ENCODE peak calls at places on chromosomes 13 and 19, in five cellular contexts. One of them, this sample, is unnamed. For H3K27me3 and H3K4me1, the result is how much of the 10 kb centered on the place peaks cover.

GRCh38 chr13:83125791-83126190 is 756.5 kb downstream of the SLITRK1 start:
- DNase-seq in tibial nerve: no peak
- DNase-seq in IMR-90: no peak
- DNase-seq in body of pancreas: no peak
- DNase-seq in heart left ventricle: no peak
- DNase-seq in this sample: no peak

GRCh38 chr13:94414141-94414540 is 65.3 kb downstream of the DCT start:
- DNase-seq in heart left ventricle: no peak
- DNase-seq in body of pancreas: no peak
- DNase-seq in tibial nerve: no peak
- DNase-seq in IMR-90: no peak
- DNase-seq in this sample: no peak

GRCh38 chr19:31268751-31269150 is 80.5 kb downstream of the TSHZ3 start:
- DNase-seq in heart left ventricle: no peak
- DNase-seq in tibial nerve: no peak
- DNase-seq in IMR-90: no peak
- DNase-seq in body of pancreas: no peak
- DNase-seq in this sample: no peak

GRCh38 chr13:30809787-30810186 is 74.4 kb downstream of the ALOX5AP start:
- DNase-seq in tibial nerve: no peak
- DNase-seq in body of pancreas: no peak
- DNase-seq in heart left ventricle: no peak
- DNase-seq in IMR-90: no peak
- DNase-seq in this sample: no peak

GRCh38 chr13:23985846-23986245 is 88.5 kb upstream of the C1QTNF9B start:
- DNase-seq in tibial nerve: no peak
- DNase-seq in body of pancreas: no peak
- DNase-seq in heart left ventricle: no peak
- DNase-seq in IMR-90: no peak
- DNase-seq in this sample: no peak

GRCh38 chr13:65028101-65028500 is 2202.0 kb downstream of the PCDH9 start:
- DNase-seq in tibial nerve: no peak
- DNase-seq in body of pancreas: no peak
- DNase-seq in heart left ventricle: no peak
- DNase-seq in IMR-90: no peak
- DNase-seq in this sample: no peak

GRCh38 chr13:103187621-103188020 is 121.4 kb upstream of the SLC10A2 start:
- DNase-seq in heart left ventricle: no peak
- DNase-seq in body of pancreas: no peak
- DNase-seq in IMR-90: no peak
- DNase-seq in tibial nerve: no peak
- DNase-seq in this sample: no peak

GRCh38 chr19:37218592-37218935 is 550 bp downstream of the ZNF383 start:
- DNase-seq in heart left ventricle: no peak
- DNase-seq in body of pancreas: no peak
- DNase-seq in tibial nerve: no peak
- DNase-seq in IMR-90: peak
- DNase-seq in this sample: peak

GRCh38 chr13:24627864-24628418 is 52.3 kb upstream of the ATP12A start:
- DNase-seq in body of pancreas: no peak
- DNase-seq in tibial nerve: no peak
- DNase-seq in heart left ventricle: no peak
- DNase-seq in IMR-90: no peak
- DNase-seq in this sample: no peak

GRCh38 chr13:87094646-87095045 is 576.5 kb upstream of the SLITRK5 start:
- DNase-seq in body of pancreas: no peak
- DNase-seq in heart left ventricle: no peak
- DNase-seq in IMR-90: no peak
- DNase-seq in tibial nerve: no peak
- DNase-seq in this sample: no peak

GRCh38 chr19:4318460-4318859 is 14.1 kb downstream of the FSD1 start:
- DNase-seq in tibial nerve: no peak
- DNase-seq in IMR-90: no peak
- DNase-seq in heart left ventricle: no peak
- DNase-seq in body of pancreas: no peak
- DNase-seq in this sample: no peak

GRCh38 chr19:17004386-17004785 is 22.2 kb downstream of the CPAMD8 start:
- DNase-seq in IMR-90: no peak
- DNase-seq in heart left ventricle: no peak
- DNase-seq in tibial nerve: no peak
- DNase-seq in body of pancreas: no peak
- DNase-seq in this sample: no peak

GRCh38 chr13:68467160-68467559 is 1237.0 kb upstream of the PCDH9 start:
- DNase-seq in tibial nerve: no peak
- DNase-seq in IMR-90: no peak
- DNase-seq in heart left ventricle: no peak
- DNase-seq in body of pancreas: no peak
- DNase-seq in this sample: no peak

GRCh38 chr19:38801359-38802095 is 11.2 kb downstream of the LGALS4 start:
- DNase-seq in IMR-90: no peak
- DNase-seq in body of pancreas: no peak
- DNase-seq in tibial nerve: no peak
- DNase-seq in heart left ventricle: no peak
- DNase-seq in this sample: no peak

GRCh38 chr13:24097064-24097463 is 63.5 kb upstream of the SPATA13 start:
- DNase-seq in IMR-90: peak
- DNase-seq in tibial nerve: no peak
- DNase-seq in heart left ventricle: no peak
- DNase-seq in body of pancreas: no peak
- DNase-seq in this sample: no peak

GRCh38 chr13:94182185-94182761 is 297.2 kb downstream of the DCT start:
- DNase-seq in heart left ventricle: no peak
- DNase-seq in body of pancreas: no peak
- DNase-seq in IMR-90: no peak
- DNase-seq in tibial nerve: no peak
- DNase-seq in this sample: no peak

GRCh38 chr19:37361994-37362393 is 8.9 kb upstream of the ZNF527 start:
- DNase-seq in IMR-90: peak
- DNase-seq in heart left ventricle: no peak
- DNase-seq in tibial nerve: no peak
- DNase-seq in body of pancreas: no peak
- DNase-seq in this sample: no peak

GRCh38 chr19:33727331-33728028 is 69.2 kb upstream of the KCTD15 start:
- DNase-seq in tibial nerve: no peak
- DNase-seq in IMR-90: no peak
- DNase-seq in heart left ventricle: no peak
- DNase-seq in body of pancreas: no peak
- DNase-seq in this sample: no peak

GRCh38 chr19:46124638-46125115 is at the start of gene IGFL3:
- DNase-seq in heart left ventricle: no peak
- DNase-seq in body of pancreas: no peak
- DNase-seq in IMR-90: peak
- DNase-seq in tibial nerve: no peak
- DNase-seq in this sample: no peak

GRCh38 chr19:17475541-17476115 is 5.3 kb downstream of the SLC27A1 start:
- DNase-seq in body of pancreas: peak
- DNase-seq in tibial nerve: peak
- DNase-seq in IMR-90: peak
- DNase-seq in heart left ventricle: peak
- DNase-seq in this sample: peak

GRCh38 chr19:45166723-45167252 is 6.0 kb upstream of the NKPD1 start:
- DNase-seq in tibial nerve: no peak
- DNase-seq in IMR-90: no peak
- DNase-seq in body of pancreas: no peak
- DNase-seq in heart left ventricle: peak
- DNase-seq in this sample: no peak

GRCh38 chr13:95533545-95534135 is 18.9 kb upstream of the CLDN10 start:
- DNase-seq in heart left ventricle: no peak
- DNase-seq in tibial nerve: no peak
- DNase-seq in IMR-90: no peak
- DNase-seq in body of pancreas: peak
- DNase-seq in this sample: no peak

GRCh38 chr13:36057041-36057440 is 74.1 kb downstream of the DCLK1 start:
- DNase-seq in tibial nerve: no peak
- DNase-seq in IMR-90: no peak
- DNase-seq in heart left ventricle: no peak
- DNase-seq in body of pancreas: no peak
- DNase-seq in this sample: no peak

GRCh38 chr13:113962386-113962785 is 11.5 kb downstream of the C13orf46 start:
- DNase-seq in tibial nerve: no peak
- DNase-seq in IMR-90: no peak
- DNase-seq in heart left ventricle: peak
- DNase-seq in body of pancreas: no peak
- DNase-seq in this sample: no peak

GRCh38 chr19:6842871-6843607 is 44.3 kb upstream of the ADGRE1 start:
- DNase-seq in IMR-90: no peak
- DNase-seq in body of pancreas: no peak
- DNase-seq in heart left ventricle: no peak
- DNase-seq in tibial nerve: no peak
- DNase-seq in this sample: no peak

GRCh38 chr19:38657633-38658222 is 10.3 kb downstream of the ACTN4 start:
- DNase-seq in IMR-90: peak
- DNase-seq in body of pancreas: no peak
- DNase-seq in tibial nerve: no peak
- DNase-seq in heart left ventricle: no peak
- DNase-seq in this sample: no peak

GRCh38 chr19:55255618-55256423 is 3.0 kb downstream of the PPP6R1 start:
- DNase-seq in IMR-90: peak
- DNase-seq in body of pancreas: no peak
- DNase-seq in heart left ventricle: no peak
- DNase-seq in tibial nerve: no peak
- DNase-seq in this sample: no peak

GRCh38 chr13:42478531-42479156 is 95.3 kb upstream of the TNFSF11 start:
- DNase-seq in heart left ventricle: no peak
- DNase-seq in IMR-90: peak
- DNase-seq in body of pancreas: no peak
- DNase-seq in tibial nerve: no peak
- DNase-seq in this sample: no peak

GRCh38 chr13:87821512-87821911 is 150.3 kb downstream of the SLITRK5 start:
- DNase-seq in heart left ventricle: no peak
- DNase-seq in IMR-90: no peak
- DNase-seq in body of pancreas: no peak
- DNase-seq in tibial nerve: no peak
- DNase-seq in this sample: no peak

GRCh38 chr13:35729926-35730627 is 253.6 kb upstream of the MAB21L1 start:
- DNase-seq in body of pancreas: no peak
- DNase-seq in heart left ventricle: peak
- DNase-seq in tibial nerve: no peak
- DNase-seq in IMR-90: no peak
- DNase-seq in this sample: peak

GRCh38 chr13:41293272-41293671 is 17.8 kb upstream of the NAA16 start:
- DNase-seq in heart left ventricle: no peak
- DNase-seq in IMR-90: no peak
- DNase-seq in body of pancreas: no peak
- DNase-seq in tibial nerve: no peak
- DNase-seq in this sample: no peak

GRCh38 chr13:41296879-41297646 is 14.0 kb upstream of the NAA16 start:
- DNase-seq in tibial nerve: no peak
- DNase-seq in body of pancreas: no peak
- DNase-seq in IMR-90: no peak
- DNase-seq in heart left ventricle: no peak
- DNase-seq in this sample: no peak

GRCh38 chr13:41291246-41291645 is 19.8 kb upstream of the NAA16 start:
- DNase-seq in tibial nerve: no peak
- DNase-seq in body of pancreas: no peak
- DNase-seq in IMR-90: no peak
- DNase-seq in heart left ventricle: no peak
- DNase-seq in this sample: no peak

GRCh38 chr13:41295973-41296372 is 15.1 kb upstream of the NAA16 start:
- DNase-seq in heart left ventricle: no peak
- DNase-seq in body of pancreas: no peak
- DNase-seq in tibial nerve: no peak
- DNase-seq in IMR-90: no peak
- DNase-seq in this sample: no peak

DNA sequence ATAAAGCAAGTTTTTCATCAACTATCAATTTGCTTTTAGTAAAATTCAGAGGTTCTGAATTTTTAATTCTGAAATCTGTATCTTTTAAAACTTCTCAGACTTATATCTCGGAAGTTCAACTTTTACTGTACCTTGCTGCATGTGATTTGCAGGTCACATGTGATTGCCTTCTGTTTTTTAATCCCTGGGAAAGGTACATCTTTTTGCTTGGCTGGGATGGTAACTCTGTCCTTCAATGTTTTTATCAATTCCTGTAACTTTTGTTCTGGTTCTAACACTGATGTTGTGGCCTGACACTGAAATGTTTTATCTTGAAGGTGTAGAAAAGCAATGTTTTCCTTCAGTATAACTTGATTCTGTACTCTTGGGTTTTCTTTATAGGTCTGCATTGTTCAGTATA is 16.2 kb upstream of the NAA16 start:
- DNase-seq in IMR-90: no peak
- DNase-seq in body of pancreas: no peak
- DNase-seq in tibial nerve: no peak
- DNase-seq in heart left ventricle: no peak
- DNase-seq in this sample: no peak
- TF ChIP-seq POLR2A in IMR-90: no peak
- TF ChIP-seq POLR2A in body of pancreas: no peak
- TF ChIP-seq POLR2A in tibial nerve: no peak
- TF ChIP-seq POLR2A in heart left ventricle: no peak
- TF ChIP-seq POLR2A in this sample: no peak

GRCh38 chr13:78589206-78589605 is 14.1 kb downstream of the POU4F1 start:
- DNase-seq in IMR-90: peak
- DNase-seq in body of pancreas: no peak
- DNase-seq in heart left ventricle: no peak
- DNase-seq in tibial nerve: no peak
- DNase-seq in this sample: no peak
- H3K27me3 ChIP-seq in IMR-90: under half
- H3K27me3 ChIP-seq in body of pancreas: under half
- H3K27me3 ChIP-seq in heart left ventricle: half or more
- H3K27me3 ChIP-seq in tibial nerve: under half
- H3K27me3 ChIP-seq in this sample: half or more

GRCh38 chr19:29664753-29665214 is 477 bp upstream of the PLEKHF1 start:
- DNase-seq in body of pancreas: no peak
- DNase-seq in IMR-90: no peak
- DNase-seq in tibial nerve: no peak
- DNase-seq in heart left ventricle: no peak
- DNase-seq in this sample: no peak
- H3K4me1 ChIP-seq in body of pancreas: half or more
- H3K4me1 ChIP-seq in IMR-90: under half
- H3K4me1 ChIP-seq in tibial nerve: half or more
- H3K4me1 ChIP-seq in heart left ventricle: half or more
- H3K4me1 ChIP-seq in this sample: half or more

DNA sequence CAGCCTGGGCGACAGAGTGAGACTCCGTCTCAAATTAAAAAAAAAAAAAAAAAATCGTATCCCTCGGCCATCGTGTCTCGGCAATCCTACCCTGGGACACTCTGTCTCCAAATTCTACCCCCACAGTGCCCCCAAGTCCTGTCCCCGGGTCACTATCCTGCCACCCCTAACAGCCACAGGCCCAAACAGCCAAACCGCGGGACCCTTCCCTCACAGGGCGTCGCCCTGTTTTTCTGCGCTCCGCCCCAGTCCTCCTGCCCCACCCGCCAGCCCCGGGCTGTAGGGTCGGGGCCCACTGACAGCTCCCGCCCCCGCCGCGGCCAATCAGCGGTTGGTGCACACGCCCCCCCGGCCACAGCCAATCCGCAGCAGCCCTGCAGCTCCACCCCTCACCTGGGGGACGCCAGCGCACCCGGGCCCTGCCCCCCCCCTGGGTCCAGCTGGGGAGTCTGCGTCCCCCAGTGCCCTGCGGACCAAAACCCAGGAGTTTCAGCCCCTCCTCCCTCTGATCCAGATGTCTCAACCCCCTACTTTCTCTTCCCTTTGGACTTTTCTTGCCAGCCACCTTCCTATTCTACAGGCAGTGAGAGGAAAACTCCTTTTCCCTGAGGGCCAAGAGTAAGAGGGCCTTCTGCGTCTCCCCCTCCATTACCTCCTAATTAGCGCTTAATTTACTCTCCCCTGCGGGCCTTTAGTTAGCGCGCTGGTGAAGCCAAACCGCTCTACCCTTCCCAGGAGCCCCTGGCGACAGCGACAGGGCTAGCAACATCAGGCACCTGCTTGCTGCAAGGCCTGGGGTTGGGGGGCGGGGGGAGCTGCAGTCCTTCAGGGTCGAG is 1.5 kb upstream of the BCAT2 start:
- DNase-seq in tibial nerve: peak
- DNase-seq in IMR-90: peak
- DNase-seq in heart left ventricle: peak
- DNase-seq in body of pancreas: peak
- DNase-seq in this sample: peak
- TF ChIP-seq POLR2A in tibial nerve: peak
- TF ChIP-seq POLR2A in IMR-90: no peak
- TF ChIP-seq POLR2A in heart left ventricle: peak
- TF ChIP-seq POLR2A in body of pancreas: peak
- TF ChIP-seq POLR2A in this sample: peak